ENCODE peak calls at places on chromosomes 16 and 17, in ten cellular contexts. F, O, U, P, Q, E, V, Y, J and W are unnamed samples.

GRCh38 chr17:68957944-68958343 is 2.8 kb upstream of the ABCA8 start:
- DNase-seq in F (no peak), O (no peak), U (no peak), P (no peak), Q (no peak), E (no peak), V (no peak), Y (no peak), J (no peak), W (no peak)

GRCh38 chr16:23401142-23401541 is 51.8 kb downstream of the COG7 start:
- DNase-seq in F (no peak), O (no peak), U (no peak), P (no peak), Q (no peak), E (no peak), V (no peak), Y (no peak), J (no peak), W (no peak)

GRCh38 chr17:40857535-40857934 is 9.5 kb downstream of the KRT12 start:
- DNase-seq in F (no peak), O (no peak), U (no peak), P (no peak), Q (no peak), E (no peak), V (no peak), Y (no peak), J (peak; percentile 30), W (no peak)

GRCh38 chr16:50548659-50549560 is 714 bp downstream of the NKD1 start:
- DNase-seq in F (no peak), O (no peak), U (no peak), P (no peak), Q (peak; percentile 31), E (no peak), V (peak; percentile 30), Y (no peak), J (no peak), W (no peak)

GRCh38 chr17:77209330-77209748 is 68.6 kb downstream of the SEC14L1 start:
- DNase-seq in F (no peak), O (no peak), U (no peak), P (no peak), Q (no peak), E (no peak), V (peak; percentile 5), Y (no peak), J (no peak), W (no peak)

GRCh38 chr17:44002141-44002848 is 2.1 kb upstream of the NAGS start:
- DNase-seq in F (no peak), O (no peak), U (no peak), P (no peak), Q (peak; percentile 28), E (peak; percentile 28), V (no peak), Y (no peak), J (peak; percentile 58), W (no peak)

GRCh38 chr16:66189951-66190350 is 176.5 kb upstream of the CDH5 start:
- DNase-seq in F (no peak), O (no peak), U (no peak), P (no peak), Q (no peak), E (no peak), V (no peak), Y (no peak), J (peak; percentile 67), W (no peak)

GRCh38 chr16:81885976-81886586 is 107.0 kb downstream of the PLCG2 start:
- DNase-seq in F (no peak), O (no peak), U (no peak), P (no peak), Q (peak; percentile 47), E (no peak), V (peak; percentile 60), Y (no peak), J (peak; percentile 68), W (peak; percentile 75)

GRCh38 chr17:4719684-4720221 is 9.3 kb downstream of the ARRB2 start:
- DNase-seq in F (no peak), O (no peak), U (no peak), P (no peak), Q (peak; percentile 89), E (no peak), V (no peak), Y (no peak), J (no peak), W (no peak)

GRCh38 chr16:1310832-1311200 is 1.4 kb downstream of the UBE2I start:
- DNase-seq in F (no peak), O (no peak), U (no peak), P (no peak), Q (peak; percentile 51), E (no peak), V (no peak), Y (no peak), J (no peak), W (peak; percentile 66)